ENCODE peak calls at places on chromosomes 16 and 17, in six cellular contexts. S is H1, O is GM23338, T is SK-N-SH, Q is sigmoid colon, Y is K562. B is an unnamed sample. For H3K4me1, the result is how much of the 10 kb centered on the place peaks cover.

GRCh38 chr17:2903193-2903974 is 107.1 kb downstream of the RAP1GAP2 start:
- DNase-seq in S (no peak), O (no peak), T (no peak), Q (no peak), Y (no peak), B (no peak)

GRCh38 chr17:39229274-39229913 is 3.6 kb upstream of the STAC2 start:
- DNase-seq in S (no peak), O (no peak), T (no peak), Q (no peak), Y (peak), B (no peak)

GRCh38 chr17:77354420-77354720 is 213.6 kb downstream of the SEC14L1 start:
- DNase-seq in S (no peak), O (no peak), T (no peak), Q (no peak), Y (no peak), B (no peak)

GRCh38 chr17:8128125-8128784 is 4.3 kb upstream of the HES7 start:
- DNase-seq in S (no peak), O (no peak), T (no peak), Q (no peak), Y (no peak), B (no peak)

GRCh38 chr16:56776562-56776961 is 46.6 kb downstream of the NUP93 start:
- DNase-seq in S (no peak), O (no peak), T (peak), Q (peak), Y (peak), B (no peak)

GRCh38 chr17:83079766-83080616 is 582 bp downstream of the METRNL start:
- DNase-seq in S (no peak), O (no peak), T (peak), Q (no peak), Y (no peak), B (peak)

GRCh38 chr16:89374393-89374948 is 115.9 kb downstream of the ANKRD11 start:
- DNase-seq in S (no peak), O (peak), T (peak), Q (no peak), Y (no peak), B (no peak)

GRCh38 chr17:28592260-28592659 is 6.6 kb downstream of the SPAG5 start:
- DNase-seq in S (no peak), O (no peak), T (no peak), Q (no peak), Y (no peak), B (no peak)

GRCh38 chr16:65910291-65910690 is 456.2 kb upstream of the CDH5 start:
- DNase-seq in S (no peak), O (no peak), T (no peak), Q (no peak), Y (no peak), B (no peak)

GRCh38 chr16:2474877-2475412 is at the start of gene TBC1D24:
- DNase-seq in S (no peak), O (peak), T (peak), Q (peak), Y (peak), B (peak)

GRCh38 chr17:44961921-44962350 is 6.2 kb downstream of the C1QL1 start:
- DNase-seq in S (no peak), O (peak), T (no peak), Q (peak), Y (peak), B (no peak)

GRCh38 chr17:77863814-77864161 is 94.7 kb upstream of the TNRC6C start:
- DNase-seq in S (no peak), O (no peak), T (peak), Q (no peak), Y (peak), B (peak)

GRCh38 chr17:40427002-40427491 is 9.4 kb upstream of the TOP2A start:
- DNase-seq in S (no peak), O (no peak), T (no peak), Q (no peak), Y (no peak), B (no peak)

GRCh38 chr17:72467841-72468653 is 347.2 kb downstream of the SOX9 start:
- DNase-seq in S (no peak), O (peak), T (no peak), Q (no peak), Y (no peak), B (peak)

GRCh38 chr17:77622627-77623026 is 335.9 kb upstream of the TNRC6C start:
- DNase-seq in S (no peak), O (no peak), T (no peak), Q (no peak), Y (no peak), B (no peak)

GRCh38 chr17:69533481-69534234 is 119.2 kb downstream of the MAP2K6 start:
- DNase-seq in S (peak), O (peak), T (no peak), Q (no peak), Y (no peak), B (no peak)

GRCh38 chr17:50615818-50616217 is 18.9 kb upstream of the ABCC3 start:
- DNase-seq in S (no peak), O (no peak), T (no peak), Q (no peak), Y (no peak), B (no peak)

GRCh38 chr16:56880176-56880575 is 15.2 kb downstream of the SLC12A3 start:
- DNase-seq in S (no peak), O (no peak), T (no peak), Q (no peak), Y (no peak), B (no peak)

GRCh38 chr17:4177732-4178131 is 34.7 kb downstream of the CYB5D2 start:
- DNase-seq in S (no peak), O (no peak), T (no peak), Q (no peak), Y (no peak), B (no peak)

GRCh38 chr16:49931931-49932330 is 76.0 kb upstream of the ZNF423 start:
- DNase-seq in S (no peak), O (no peak), T (no peak), Q (peak), Y (no peak), B (peak)

GRCh38 chr17:1709403-1709891 is 730 bp downstream of the TLCD2 start:
- DNase-seq in S (no peak), O (peak), T (peak), Q (no peak), Y (no peak), B (no peak)

GRCh38 chr17:12985431-12986285 is 32.2 kb downstream of the ELAC2 start:
- DNase-seq in S (no peak), O (no peak), T (no peak), Q (no peak), Y (no peak), B (no peak)

GRCh38 chr17:51428668-51429486 is 168.5 kb downstream of the UTP18 start:
- DNase-seq in S (no peak), O (no peak), T (no peak), Q (no peak), Y (no peak), B (no peak)

GRCh38 chr16:80403871-80404270 is 136.9 kb upstream of the DYNLRB2 start:
- DNase-seq in S (no peak), O (no peak), T (no peak), Q (no peak), Y (no peak), B (no peak)
- TF ChIP-seq POLR2AphosphoS5 in S (no peak), O (no peak), T (no peak), Q (no peak), Y (no peak), B (no peak)

DNA sequence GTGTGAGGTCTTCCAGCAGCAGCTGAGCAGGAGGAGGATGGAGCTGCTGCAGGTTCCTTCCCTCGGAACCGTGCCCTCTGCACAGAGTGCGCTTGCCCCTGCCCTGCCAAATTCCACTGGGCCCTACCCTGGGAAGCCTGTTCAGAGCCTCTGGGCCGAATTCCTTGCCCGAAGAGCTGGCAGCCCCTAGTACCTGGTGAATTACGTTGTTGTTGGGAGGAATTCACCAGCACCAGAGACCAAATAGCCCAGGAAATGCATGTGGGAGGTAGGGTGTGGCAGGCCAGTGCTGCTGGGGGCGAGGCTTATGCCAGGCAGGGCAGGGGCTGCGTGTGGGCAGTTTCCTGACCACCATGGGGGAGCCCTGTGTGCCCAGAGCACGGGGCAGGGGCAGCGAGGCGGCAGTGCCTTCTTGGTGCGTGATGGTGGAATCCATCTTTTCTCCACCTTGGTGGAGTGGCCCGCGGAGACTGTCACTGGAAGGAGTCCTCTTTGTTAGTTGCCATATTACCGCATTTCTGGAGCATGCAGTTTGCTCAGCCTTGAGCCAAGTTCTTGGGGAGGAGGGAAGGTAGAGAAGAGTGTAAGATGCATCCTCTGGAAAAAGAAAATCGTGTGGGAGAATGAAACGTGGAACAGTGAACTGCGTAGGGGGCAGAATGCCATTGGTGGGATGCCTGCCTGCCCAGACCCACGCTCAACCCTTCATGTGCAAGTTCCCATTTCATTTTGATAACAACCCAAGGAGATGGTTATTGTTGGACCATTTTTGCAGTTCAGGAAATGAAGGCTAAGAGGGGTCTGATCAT is 2.3 kb downstream of the MRC2 start:
- DNase-seq in S (no peak), O (peak), T (peak), Q (peak), Y (no peak), B (no peak)
- H3K4me1 ChIP-seq in S (under half), O (under half), T (under half), Q (under half), Y (under half), B (half or more)

DNA sequence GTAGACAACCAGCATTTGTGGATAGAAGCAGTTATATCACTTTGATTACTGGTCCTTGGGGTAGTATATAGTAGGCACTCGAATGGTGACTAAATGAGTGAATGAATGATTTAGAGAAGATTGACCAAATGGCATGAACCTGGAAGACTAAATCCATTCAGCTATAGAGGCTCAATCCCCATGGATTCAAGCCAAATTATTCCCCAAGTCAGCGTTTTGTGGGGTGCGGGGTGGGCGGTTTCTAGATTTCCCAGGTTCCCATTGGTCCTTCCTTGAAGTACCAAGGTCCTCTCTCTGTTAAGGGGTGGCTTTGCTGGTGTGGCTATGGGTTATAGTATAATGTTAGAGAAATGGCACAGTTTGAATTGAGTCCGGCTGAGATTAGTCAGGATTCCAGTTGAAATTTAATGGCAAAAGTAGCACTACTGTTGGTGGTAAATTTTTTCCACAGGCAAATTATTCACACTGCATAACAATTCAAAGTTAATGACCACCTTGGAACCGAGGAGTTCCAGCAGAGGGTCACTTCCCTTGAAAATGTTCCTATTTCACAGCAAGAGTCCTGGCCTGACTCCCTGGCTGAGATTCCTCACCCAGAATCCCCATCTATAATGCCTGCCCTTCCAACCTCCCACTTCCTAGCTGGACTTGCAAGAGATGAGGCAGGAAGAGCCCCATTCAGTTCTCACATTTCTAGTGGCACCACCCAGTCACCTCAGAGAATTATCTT is 27.7 kb downstream of the PCTP start:
- DNase-seq in S (no peak), O (no peak), T (no peak), Q (no peak), Y (no peak), B (no peak)
- TF ChIP-seq POLR2AphosphoS5 in S (no peak), O (no peak), T (no peak), Q (no peak), Y (no peak), B (no peak)

DNA sequence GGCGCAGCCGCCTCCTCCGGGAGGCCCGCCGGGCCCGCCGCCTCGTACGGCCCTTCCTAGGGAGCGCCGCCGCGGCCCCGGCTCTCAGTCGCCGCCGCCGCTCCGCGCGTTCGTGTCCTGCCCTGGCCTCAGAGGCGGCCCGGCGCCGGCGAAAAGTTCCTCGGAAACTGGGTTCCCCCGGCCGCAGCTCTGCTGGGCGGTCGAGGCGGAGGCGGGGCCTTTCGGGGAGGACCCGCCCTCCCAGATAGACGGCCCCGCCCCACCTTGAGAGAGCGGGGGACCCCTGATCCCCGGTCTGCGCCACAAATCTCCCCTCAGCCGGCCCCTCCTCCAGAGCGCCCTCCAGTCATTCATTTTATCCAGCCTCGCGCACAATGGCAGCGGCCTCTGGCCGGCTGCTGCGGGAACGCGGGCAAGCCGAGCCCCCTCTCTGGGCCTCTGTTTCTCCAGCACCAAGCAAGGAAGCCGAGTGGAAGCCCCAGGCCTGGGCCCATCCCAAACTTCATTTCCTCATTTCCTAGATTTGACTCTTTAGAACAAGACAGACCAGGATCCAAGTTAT is at the start of gene SREBF1:
- DNase-seq in S (peak), O (peak), T (peak), Q (peak), Y (peak), B (peak)
- H3K4me1 ChIP-seq in S (under half), O (half or more), T (under half), Q (half or more), Y (half or more), B (half or more)